ENCODE peak calls at places on chromosomes 5 and 9, in four cellular contexts. S is CD4-positive, alpha-beta memory T cell; Y is islet precursor cell; C is stimulated activated CD8-positive, alpha-beta memory T cell treated with anti-CD3 and anti-CD28 coated beads, Interleukin-7, amount 100 ng/mL, for 4 hours. H is an unnamed sample.

GRCh38 chr5:143110591-143110990 is 292.9 kb downstream of the NR3C1 start:
- DNase-seq in C (no peak), S (no peak), Y (no peak), H (no peak)

GRCh38 chr5:128965638-128966302 is 482 bp downstream of the SLC27A6 start:
- DNase-seq in Y (no peak), S (no peak), C (no peak), H (no peak)

GRCh38 chr9:96612105-96612965 is 7.3 kb downstream of the CDC14B start:
- DNase-seq in C (no peak), Y (peak; percentile 83), S (no peak), H (peak; percentile 72)

GRCh38 chr5:154221371-154221896 is 30.9 kb downstream of the GALNT10 start:
- DNase-seq in S (peak; percentile 46), Y (peak; percentile 98), C (peak; percentile 26), H (peak; percentile 93)

GRCh38 chr5:180600554-180601041 is 9.3 kb upstream of the SCGB3A1 start:
- DNase-seq in C (no peak), S (no peak), Y (no peak), H (no peak)

GRCh38 chr5:59367791-59368394 is 525.6 kb downstream of the PDE4D start:
- DNase-seq in C (peak; percentile 12), Y (peak; percentile 68), S (peak; percentile 22), H (peak; percentile 56)

GRCh38 chr5:176620333-176620981 is 9.9 kb downstream of the SNCB start:
- DNase-seq in Y (no peak), S (no peak), C (no peak), H (no peak)

GRCh38 chr5:147055850-147056523 is 177.4 kb upstream of the PPP2R2B start:
- DNase-seq in Y (peak; percentile 61), C (no peak), S (no peak), H (no peak)

GRCh38 chr5:52783226-52783959 is 4.3 kb upstream of the ITGA1 start:
- DNase-seq in S (no peak), C (no peak), Y (no peak), H (peak; percentile 87)

GRCh38 chr5:61023131-61023530 is 78.1 kb downstream of the NDUFAF2 start:
- DNase-seq in S (no peak), Y (no peak), C (no peak), H (no peak)

GRCh38 chr9:91143642-91144041 is 218.1 kb downstream of the AUH start:
- DNase-seq in S (no peak), C (no peak), Y (no peak), H (no peak)

GRCh38 chr5:54311178-54311811 is 922 bp upstream of the ARL15 start:
- DNase-seq in S (peak; percentile 27), C (peak; percentile 12), Y (no peak), H (peak; percentile 20)

GRCh38 chr9:94086468-94086867 is 2.2 kb downstream of the PTPDC1 start:
- DNase-seq in S (no peak), Y (no peak), C (no peak), H (peak; percentile 59)

GRCh38 chr9:14027114-14027812 is 286.7 kb downstream of the NFIB start:
- DNase-seq in S (no peak), C (no peak), Y (no peak), H (peak; percentile 3)